ENCODE peak calls at places on chromosome 6, in eight cellular contexts. One of them, this sample, is unnamed.

GRCh38 chr6:44257007-44257752 is at the start of gene SLC35B2:
- DNase-seq in left ventricle myocardium inferior: peak
- DNase-seq in activated CD8-positive, alpha-beta memory T cell treated with anti-CD3 and anti-CD28 coated beads, Interleukin-2, amount 10 ng/mL, durations not matched to agents 7 days and 5 days: peak
- DNase-seq in spleen: peak
- DNase-seq in naive thymus-derived CD8-positive, alpha-beta T cell: peak
- DNase-seq in ELF-1: peak
- DNase-seq in NCI-H1436 treated with DMSO at 0.1 percent for 48 hours: no peak
- DNase-seq in fibroblast of the aortic adventitia: peak
- DNase-seq in this sample: peak

GRCh38 chr6:161486903-161487531 is 213.2 kb upstream of the AGPAT4 start:
- DNase-seq in left ventricle myocardium inferior: no peak
- DNase-seq in activated CD8-positive, alpha-beta memory T cell treated with anti-CD3 and anti-CD28 coated beads, Interleukin-2, amount 10 ng/mL, durations not matched to agents 7 days and 5 days: no peak
- DNase-seq in spleen: no peak
- DNase-seq in naive thymus-derived CD8-positive, alpha-beta T cell: no peak
- DNase-seq in ELF-1: no peak
- DNase-seq in NCI-H1436 treated with DMSO at 0.1 percent for 48 hours: no peak
- DNase-seq in fibroblast of the aortic adventitia: no peak
- DNase-seq in this sample: no peak

GRCh38 chr6:109625199-109625598 is 65.8 kb downstream of the AK9 start:
- DNase-seq in left ventricle myocardium inferior: no peak
- DNase-seq in activated CD8-positive, alpha-beta memory T cell treated with anti-CD3 and anti-CD28 coated beads, Interleukin-2, amount 10 ng/mL, durations not matched to agents 7 days and 5 days: no peak
- DNase-seq in spleen: no peak
- DNase-seq in naive thymus-derived CD8-positive, alpha-beta T cell: no peak
- DNase-seq in ELF-1: no peak
- DNase-seq in NCI-H1436 treated with DMSO at 0.1 percent for 48 hours: no peak
- DNase-seq in fibroblast of the aortic adventitia: no peak
- DNase-seq in this sample: no peak

GRCh38 chr6:17469006-17469972 is 75.9 kb downstream of the CAP2 start:
- DNase-seq in left ventricle myocardium inferior: no peak
- DNase-seq in activated CD8-positive, alpha-beta memory T cell treated with anti-CD3 and anti-CD28 coated beads, Interleukin-2, amount 10 ng/mL, durations not matched to agents 7 days and 5 days: no peak
- DNase-seq in spleen: no peak
- DNase-seq in naive thymus-derived CD8-positive, alpha-beta T cell: no peak
- DNase-seq in ELF-1: no peak
- DNase-seq in NCI-H1436 treated with DMSO at 0.1 percent for 48 hours: no peak
- DNase-seq in fibroblast of the aortic adventitia: peak
- DNase-seq in this sample: no peak

GRCh38 chr6:4008324-4009047 is 70.5 kb downstream of the FAM217A start:
- DNase-seq in left ventricle myocardium inferior: no peak
- DNase-seq in activated CD8-positive, alpha-beta memory T cell treated with anti-CD3 and anti-CD28 coated beads, Interleukin-2, amount 10 ng/mL, durations not matched to agents 7 days and 5 days: no peak
- DNase-seq in spleen: no peak
- DNase-seq in naive thymus-derived CD8-positive, alpha-beta T cell: no peak
- DNase-seq in ELF-1: no peak
- DNase-seq in NCI-H1436 treated with DMSO at 0.1 percent for 48 hours: no peak
- DNase-seq in fibroblast of the aortic adventitia: peak
- DNase-seq in this sample: no peak

GRCh38 chr6:45577836-45578504 is 200.2 kb upstream of the SUPT3H start:
- DNase-seq in left ventricle myocardium inferior: no peak
- DNase-seq in activated CD8-positive, alpha-beta memory T cell treated with anti-CD3 and anti-CD28 coated beads, Interleukin-2, amount 10 ng/mL, durations not matched to agents 7 days and 5 days: no peak
- DNase-seq in spleen: no peak
- DNase-seq in naive thymus-derived CD8-positive, alpha-beta T cell: no peak
- DNase-seq in ELF-1: no peak
- DNase-seq in NCI-H1436 treated with DMSO at 0.1 percent for 48 hours: no peak
- DNase-seq in fibroblast of the aortic adventitia: peak
- DNase-seq in this sample: no peak

GRCh38 chr6:24494726-24495515 is at the start of gene ALDH5A1:
- DNase-seq in left ventricle myocardium inferior: peak
- DNase-seq in activated CD8-positive, alpha-beta memory T cell treated with anti-CD3 and anti-CD28 coated beads, Interleukin-2, amount 10 ng/mL, durations not matched to agents 7 days and 5 days: peak
- DNase-seq in spleen: peak
- DNase-seq in naive thymus-derived CD8-positive, alpha-beta T cell: peak
- DNase-seq in ELF-1: peak
- DNase-seq in NCI-H1436 treated with DMSO at 0.1 percent for 48 hours: no peak
- DNase-seq in fibroblast of the aortic adventitia: peak
- DNase-seq in this sample: peak

GRCh38 chr6:14222956-14223355 is 105.4 kb downstream of the CD83 start:
- DNase-seq in left ventricle myocardium inferior: no peak
- DNase-seq in activated CD8-positive, alpha-beta memory T cell treated with anti-CD3 and anti-CD28 coated beads, Interleukin-2, amount 10 ng/mL, durations not matched to agents 7 days and 5 days: no peak
- DNase-seq in spleen: no peak
- DNase-seq in naive thymus-derived CD8-positive, alpha-beta T cell: no peak
- DNase-seq in ELF-1: no peak
- DNase-seq in NCI-H1436 treated with DMSO at 0.1 percent for 48 hours: no peak
- DNase-seq in fibroblast of the aortic adventitia: no peak
- DNase-seq in this sample: peak

GRCh38 chr6:131694832-131695426 is 6.3 kb downstream of the OR2A4 start:
- DNase-seq in left ventricle myocardium inferior: peak
- DNase-seq in activated CD8-positive, alpha-beta memory T cell treated with anti-CD3 and anti-CD28 coated beads, Interleukin-2, amount 10 ng/mL, durations not matched to agents 7 days and 5 days: peak
- DNase-seq in spleen: no peak
- DNase-seq in naive thymus-derived CD8-positive, alpha-beta T cell: no peak
- DNase-seq in ELF-1: peak
- DNase-seq in NCI-H1436 treated with DMSO at 0.1 percent for 48 hours: peak
- DNase-seq in fibroblast of the aortic adventitia: peak
- DNase-seq in this sample: no peak

GRCh38 chr6:158131926-158132325 is 36.1 kb downstream of the SERAC1 start:
- DNase-seq in left ventricle myocardium inferior: no peak
- DNase-seq in activated CD8-positive, alpha-beta memory T cell treated with anti-CD3 and anti-CD28 coated beads, Interleukin-2, amount 10 ng/mL, durations not matched to agents 7 days and 5 days: peak
- DNase-seq in spleen: no peak
- DNase-seq in naive thymus-derived CD8-positive, alpha-beta T cell: no peak
- DNase-seq in ELF-1: no peak
- DNase-seq in NCI-H1436 treated with DMSO at 0.1 percent for 48 hours: no peak
- DNase-seq in fibroblast of the aortic adventitia: peak
- DNase-seq in this sample: no peak

GRCh38 chr6:4956625-4957024 is 47.2 kb downstream of the RPP40 start:
- DNase-seq in left ventricle myocardium inferior: no peak
- DNase-seq in activated CD8-positive, alpha-beta memory T cell treated with anti-CD3 and anti-CD28 coated beads, Interleukin-2, amount 10 ng/mL, durations not matched to agents 7 days and 5 days: peak
- DNase-seq in spleen: no peak
- DNase-seq in naive thymus-derived CD8-positive, alpha-beta T cell: no peak
- DNase-seq in ELF-1: no peak
- DNase-seq in NCI-H1436 treated with DMSO at 0.1 percent for 48 hours: no peak
- DNase-seq in fibroblast of the aortic adventitia: no peak
- DNase-seq in this sample: no peak

GRCh38 chr6:15207923-15208322 is 37.9 kb upstream of the JARID2 start:
- DNase-seq in left ventricle myocardium inferior: no peak
- DNase-seq in activated CD8-positive, alpha-beta memory T cell treated with anti-CD3 and anti-CD28 coated beads, Interleukin-2, amount 10 ng/mL, durations not matched to agents 7 days and 5 days: no peak
- DNase-seq in spleen: no peak
- DNase-seq in naive thymus-derived CD8-positive, alpha-beta T cell: no peak
- DNase-seq in ELF-1: peak
- DNase-seq in NCI-H1436 treated with DMSO at 0.1 percent for 48 hours: no peak
- DNase-seq in fibroblast of the aortic adventitia: peak
- DNase-seq in this sample: no peak

GRCh38 chr6:140979642-140980091 is 1153.1 kb upstream of the GJE1 start:
- DNase-seq in left ventricle myocardium inferior: no peak
- DNase-seq in activated CD8-positive, alpha-beta memory T cell treated with anti-CD3 and anti-CD28 coated beads, Interleukin-2, amount 10 ng/mL, durations not matched to agents 7 days and 5 days: no peak
- DNase-seq in spleen: no peak
- DNase-seq in naive thymus-derived CD8-positive, alpha-beta T cell: no peak
- DNase-seq in ELF-1: no peak
- DNase-seq in NCI-H1436 treated with DMSO at 0.1 percent for 48 hours: no peak
- DNase-seq in fibroblast of the aortic adventitia: peak
- DNase-seq in this sample: peak

GRCh38 chr6:47721189-47721588 is 22.8 kb downstream of the ADGRF4 start:
- DNase-seq in left ventricle myocardium inferior: no peak
- DNase-seq in activated CD8-positive, alpha-beta memory T cell treated with anti-CD3 and anti-CD28 coated beads, Interleukin-2, amount 10 ng/mL, durations not matched to agents 7 days and 5 days: no peak
- DNase-seq in spleen: no peak
- DNase-seq in naive thymus-derived CD8-positive, alpha-beta T cell: no peak
- DNase-seq in ELF-1: no peak
- DNase-seq in NCI-H1436 treated with DMSO at 0.1 percent for 48 hours: no peak
- DNase-seq in fibroblast of the aortic adventitia: no peak
- DNase-seq in this sample: no peak

GRCh38 chr6:133705071-133705470 is 183.8 kb upstream of the TCF21 start:
- DNase-seq in left ventricle myocardium inferior: no peak
- DNase-seq in activated CD8-positive, alpha-beta memory T cell treated with anti-CD3 and anti-CD28 coated beads, Interleukin-2, amount 10 ng/mL, durations not matched to agents 7 days and 5 days: no peak
- DNase-seq in spleen: no peak
- DNase-seq in naive thymus-derived CD8-positive, alpha-beta T cell: no peak
- DNase-seq in ELF-1: no peak
- DNase-seq in NCI-H1436 treated with DMSO at 0.1 percent for 48 hours: no peak
- DNase-seq in fibroblast of the aortic adventitia: peak
- DNase-seq in this sample: no peak

GRCh38 chr6:31734703-31735500 is 1.4 kb downstream of the CLIC1 start:
- DNase-seq in left ventricle myocardium inferior: peak
- DNase-seq in activated CD8-positive, alpha-beta memory T cell treated with anti-CD3 and anti-CD28 coated beads, Interleukin-2, amount 10 ng/mL, durations not matched to agents 7 days and 5 days: peak
- DNase-seq in spleen: peak
- DNase-seq in naive thymus-derived CD8-positive, alpha-beta T cell: no peak
- DNase-seq in ELF-1: peak
- DNase-seq in NCI-H1436 treated with DMSO at 0.1 percent for 48 hours: no peak
- DNase-seq in fibroblast of the aortic adventitia: peak
- DNase-seq in this sample: peak

GRCh38 chr6:12012566-12013367 is 655 bp downstream of the HIVEP1 start:
- DNase-seq in left ventricle myocardium inferior: peak
- DNase-seq in activated CD8-positive, alpha-beta memory T cell treated with anti-CD3 and anti-CD28 coated beads, Interleukin-2, amount 10 ng/mL, durations not matched to agents 7 days and 5 days: peak
- DNase-seq in spleen: peak
- DNase-seq in naive thymus-derived CD8-positive, alpha-beta T cell: peak
- DNase-seq in ELF-1: peak
- DNase-seq in NCI-H1436 treated with DMSO at 0.1 percent for 48 hours: no peak
- DNase-seq in fibroblast of the aortic adventitia: peak
- DNase-seq in this sample: peak

GRCh38 chr6:3697609-3698008 is 53.9 kb downstream of the PXDC1 start:
- DNase-seq in left ventricle myocardium inferior: no peak
- DNase-seq in activated CD8-positive, alpha-beta memory T cell treated with anti-CD3 and anti-CD28 coated beads, Interleukin-2, amount 10 ng/mL, durations not matched to agents 7 days and 5 days: no peak
- DNase-seq in spleen: no peak
- DNase-seq in naive thymus-derived CD8-positive, alpha-beta T cell: no peak
- DNase-seq in ELF-1: no peak
- DNase-seq in NCI-H1436 treated with DMSO at 0.1 percent for 48 hours: no peak
- DNase-seq in fibroblast of the aortic adventitia: peak
- DNase-seq in this sample: no peak

GRCh38 chr6:27562027-27562410 is 89.1 kb upstream of the ZNF184 start:
- DNase-seq in left ventricle myocardium inferior: no peak
- DNase-seq in activated CD8-positive, alpha-beta memory T cell treated with anti-CD3 and anti-CD28 coated beads, Interleukin-2, amount 10 ng/mL, durations not matched to agents 7 days and 5 days: no peak
- DNase-seq in spleen: no peak
- DNase-seq in naive thymus-derived CD8-positive, alpha-beta T cell: no peak
- DNase-seq in ELF-1: no peak
- DNase-seq in NCI-H1436 treated with DMSO at 0.1 percent for 48 hours: no peak
- DNase-seq in fibroblast of the aortic adventitia: no peak
- DNase-seq in this sample: no peak

GRCh38 chr6:136737343-136738177 is 54.7 kb downstream of the MAP3K5 start:
- DNase-seq in left ventricle myocardium inferior: no peak
- DNase-seq in activated CD8-positive, alpha-beta memory T cell treated with anti-CD3 and anti-CD28 coated beads, Interleukin-2, amount 10 ng/mL, durations not matched to agents 7 days and 5 days: no peak
- DNase-seq in spleen: no peak
- DNase-seq in naive thymus-derived CD8-positive, alpha-beta T cell: no peak
- DNase-seq in ELF-1: no peak
- DNase-seq in NCI-H1436 treated with DMSO at 0.1 percent for 48 hours: no peak
- DNase-seq in fibroblast of the aortic adventitia: peak
- DNase-seq in this sample: peak

GRCh38 chr6:35017461-35018183 is 123.5 kb downstream of the TCP11 start:
- DNase-seq in left ventricle myocardium inferior: peak
- DNase-seq in activated CD8-positive, alpha-beta memory T cell treated with anti-CD3 and anti-CD28 coated beads, Interleukin-2, amount 10 ng/mL, durations not matched to agents 7 days and 5 days: no peak
- DNase-seq in spleen: no peak
- DNase-seq in naive thymus-derived CD8-positive, alpha-beta T cell: no peak
- DNase-seq in ELF-1: no peak
- DNase-seq in NCI-H1436 treated with DMSO at 0.1 percent for 48 hours: no peak
- DNase-seq in fibroblast of the aortic adventitia: peak
- DNase-seq in this sample: peak

GRCh38 chr6:108544586-108544985 is 16.1 kb upstream of the FOXO3 start:
- DNase-seq in left ventricle myocardium inferior: no peak
- DNase-seq in activated CD8-positive, alpha-beta memory T cell treated with anti-CD3 and anti-CD28 coated beads, Interleukin-2, amount 10 ng/mL, durations not matched to agents 7 days and 5 days: no peak
- DNase-seq in spleen: no peak
- DNase-seq in naive thymus-derived CD8-positive, alpha-beta T cell: no peak
- DNase-seq in ELF-1: no peak
- DNase-seq in NCI-H1436 treated with DMSO at 0.1 percent for 48 hours: no peak
- DNase-seq in fibroblast of the aortic adventitia: peak
- DNase-seq in this sample: no peak

GRCh38 chr6:11215773-11216172 is 16.7 kb downstream of the NEDD9 start:
- DNase-seq in left ventricle myocardium inferior: no peak
- DNase-seq in activated CD8-positive, alpha-beta memory T cell treated with anti-CD3 and anti-CD28 coated beads, Interleukin-2, amount 10 ng/mL, durations not matched to agents 7 days and 5 days: no peak
- DNase-seq in spleen: no peak
- DNase-seq in naive thymus-derived CD8-positive, alpha-beta T cell: no peak
- DNase-seq in ELF-1: no peak
- DNase-seq in NCI-H1436 treated with DMSO at 0.1 percent for 48 hours: no peak
- DNase-seq in fibroblast of the aortic adventitia: no peak
- DNase-seq in this sample: no peak

GRCh38 chr6:63391203-63391970 is 71.6 kb upstream of the LGSN start:
- DNase-seq in left ventricle myocardium inferior: no peak
- DNase-seq in activated CD8-positive, alpha-beta memory T cell treated with anti-CD3 and anti-CD28 coated beads, Interleukin-2, amount 10 ng/mL, durations not matched to agents 7 days and 5 days: no peak
- DNase-seq in spleen: no peak
- DNase-seq in naive thymus-derived CD8-positive, alpha-beta T cell: no peak
- DNase-seq in ELF-1: no peak
- DNase-seq in NCI-H1436 treated with DMSO at 0.1 percent for 48 hours: no peak
- DNase-seq in fibroblast of the aortic adventitia: no peak
- DNase-seq in this sample: no peak

GRCh38 chr6:113299526-113299925 is 557.6 kb upstream of the MARCKS start:
- DNase-seq in left ventricle myocardium inferior: no peak
- DNase-seq in activated CD8-positive, alpha-beta memory T cell treated with anti-CD3 and anti-CD28 coated beads, Interleukin-2, amount 10 ng/mL, durations not matched to agents 7 days and 5 days: no peak
- DNase-seq in spleen: no peak
- DNase-seq in naive thymus-derived CD8-positive, alpha-beta T cell: no peak
- DNase-seq in ELF-1: no peak
- DNase-seq in NCI-H1436 treated with DMSO at 0.1 percent for 48 hours: peak
- DNase-seq in fibroblast of the aortic adventitia: peak
- DNase-seq in this sample: no peak

GRCh38 chr6:31180500-31180899 is 10.0 kb upstream of the POU5F1 start:
- DNase-seq in left ventricle myocardium inferior: peak
- DNase-seq in activated CD8-positive, alpha-beta memory T cell treated with anti-CD3 and anti-CD28 coated beads, Interleukin-2, amount 10 ng/mL, durations not matched to agents 7 days and 5 days: peak
- DNase-seq in spleen: peak
- DNase-seq in naive thymus-derived CD8-positive, alpha-beta T cell: peak
- DNase-seq in ELF-1: peak
- DNase-seq in NCI-H1436 treated with DMSO at 0.1 percent for 48 hours: no peak
- DNase-seq in fibroblast of the aortic adventitia: peak
- DNase-seq in this sample: peak

This sample was measured in upper lobe of left lung.